ENCODE peak calls at places on chromosome 1, in seven cellular contexts. O, S, F, M, B, J and D are unnamed samples.

GRCh38 chr1:4482526-4482925 is 171.9 kb upstream of the AJAP1 start:
- DNase-seq in O (no peak), S (no peak), F (no peak), M (no peak), B (no peak), J (no peak), D (no peak)

GRCh38 chr1:46394108-46394871 is at the start of gene FAAH:
- DNase-seq in O (no peak), S (no peak), F (no peak), M (peak; percentile 88), B (no peak), J (no peak), D (no peak)

GRCh38 chr1:243471026-243471685 is 215.3 kb downstream of the SDCCAG8 start:
- DNase-seq in O (no peak), S (no peak), F (no peak), M (no peak), B (no peak), J (no peak), D (no peak)

GRCh38 chr1:201551877-201552731 is 13.2 kb downstream of the NAV1 start:
- DNase-seq in O (peak; percentile 28), S (no peak), F (no peak), M (peak; percentile 89), B (peak; percentile 66), J (peak; percentile 51), D (no peak)

GRCh38 chr1:179369751-179370341 is 4.1 kb downstream of the AXDND1 start:
- DNase-seq in O (peak; percentile 33), S (peak; percentile 63), F (peak; percentile 25), M (peak; percentile 45), B (peak; percentile 53), J (no peak), D (peak; percentile 42)

GRCh38 chr1:17014671-17015567 is 3.2 kb upstream of the ATP13A2 start:
- DNase-seq in O (no peak), S (no peak), F (no peak), M (no peak), B (no peak), J (no peak), D (no peak)

GRCh38 chr1:157006676-157007075 is 38.9 kb downstream of the ARHGEF11 start:
- DNase-seq in O (no peak), S (no peak), F (no peak), M (no peak), B (no peak), J (no peak), D (no peak)

GRCh38 chr1:51686450-51686849 is 69.6 kb downstream of the OSBPL9 start:
- DNase-seq in O (no peak), S (no peak), F (no peak), M (no peak), B (no peak), J (no peak), D (no peak)

GRCh38 chr1:212301570-212301969 is 16.4 kb downstream of the PPP2R5A start:
- DNase-seq in O (no peak), S (no peak), F (no peak), M (no peak), B (no peak), J (no peak), D (no peak)

GRCh38 chr1:62423580-62424242 is 13.1 kb upstream of the USP1 start:
- DNase-seq in O (no peak), S (no peak), F (no peak), M (no peak), B (no peak), J (no peak), D (no peak)

GRCh38 chr1:227316941-227317540 is 1.3 kb downstream of the CDC42BPA start:
- DNase-seq in O (no peak), S (no peak), F (no peak), M (no peak), B (peak; percentile 36), J (no peak), D (no peak)

GRCh38 chr1:39129514-39129913 is 75.0 kb upstream of the MACF1 start:
- DNase-seq in O (no peak), S (no peak), F (no peak), M (peak; percentile 13), B (no peak), J (no peak), D (no peak)